ENCODE peak calls at places on chromosomes 16 and 17, in six cellular contexts. One of them, this sample, is unnamed.

GRCh38 chr16:26456074-26456473 is 610.7 kb upstream of the C16orf82 start:
- DNase-seq in H1: no peak
- DNase-seq in GM12878: no peak
- DNase-seq in K562: no peak
- DNase-seq in SK-N-SH: no peak
- DNase-seq in HepG2: no peak
- DNase-seq in this sample: no peak

GRCh38 chr17:75749545-75750389 is 15.2 kb downstream of the GALK1 start:
- DNase-seq in HepG2: peak; percentile 67
- DNase-seq in SK-N-SH: peak; percentile 94
- DNase-seq in H1: peak; percentile 98
- DNase-seq in GM12878: no peak
- DNase-seq in K562: peak; percentile 85
- DNase-seq in this sample: no peak

GRCh38 chr16:85381738-85382592 is 231.2 kb upstream of the GSE1 start:
- DNase-seq in GM12878: no peak
- DNase-seq in H1: no peak
- DNase-seq in HepG2: no peak
- DNase-seq in SK-N-SH: peak; percentile 87
- DNase-seq in K562: peak; percentile 98
- DNase-seq in this sample: no peak

GRCh38 chr17:58786586-58787295 is 31.1 kb downstream of the PPM1E start:
- DNase-seq in SK-N-SH: peak; percentile 21
- DNase-seq in HepG2: no peak
- DNase-seq in K562: peak; percentile 8
- DNase-seq in GM12878: no peak
- DNase-seq in H1: no peak
- DNase-seq in this sample: no peak

GRCh38 chr17:42275527-42276358 is 448 bp downstream of the STAT5B start:
- DNase-seq in HepG2: no peak
- DNase-seq in K562: peak; percentile 47
- DNase-seq in SK-N-SH: peak; percentile 65
- DNase-seq in H1: peak; percentile 63
- DNase-seq in GM12878: no peak
- DNase-seq in this sample: no peak

GRCh38 chr17:9195961-9196668 is 174.8 kb downstream of the NTN1 start:
- DNase-seq in SK-N-SH: no peak
- DNase-seq in K562: no peak
- DNase-seq in H1: no peak
- DNase-seq in HepG2: no peak
- DNase-seq in GM12878: no peak
- DNase-seq in this sample: no peak

GRCh38 chr17:57900991-57901743 is 51.3 kb upstream of the MRPS23 start:
- DNase-seq in K562: no peak
- DNase-seq in SK-N-SH: no peak
- DNase-seq in GM12878: no peak
- DNase-seq in HepG2: no peak
- DNase-seq in H1: no peak
- DNase-seq in this sample: no peak

GRCh38 chr16:66250686-66251405 is 115.6 kb upstream of the CDH5 start:
- DNase-seq in H1: no peak
- DNase-seq in HepG2: no peak
- DNase-seq in GM12878: no peak
- DNase-seq in SK-N-SH: peak; percentile 63
- DNase-seq in K562: no peak
- DNase-seq in this sample: no peak

GRCh38 chr17:81420769-81421462 is 25.7 kb downstream of the BAHCC1 start:
- DNase-seq in H1: no peak
- DNase-seq in HepG2: no peak
- DNase-seq in GM12878: no peak
- DNase-seq in K562: no peak
- DNase-seq in SK-N-SH: no peak
- DNase-seq in this sample: no peak

GRCh38 chr17:81291662-81292061 is 3.4 kb downstream of the SLC38A10 start:
- DNase-seq in H1: peak; percentile 81
- DNase-seq in GM12878: no peak
- DNase-seq in HepG2: peak; percentile 53
- DNase-seq in K562: peak; percentile 79
- DNase-seq in SK-N-SH: peak; percentile 94
- DNase-seq in this sample: no peak

GRCh38 chr17:72030067-72030899 is 90.5 kb upstream of the SOX9 start:
- DNase-seq in K562: no peak
- DNase-seq in SK-N-SH: no peak
- DNase-seq in GM12878: peak; percentile 71
- DNase-seq in HepG2: peak; percentile 16
- DNase-seq in H1: peak; percentile 75
- DNase-seq in this sample: no peak

GRCh38 chr16:14386115-14386514 is 243.9 kb downstream of the PARN start:
- DNase-seq in SK-N-SH: no peak
- DNase-seq in H1: no peak
- DNase-seq in K562: no peak
- DNase-seq in GM12878: no peak
- DNase-seq in HepG2: no peak
- DNase-seq in this sample: no peak

GRCh38 chr16:495127-495748 is 32.3 kb upstream of the CAPN15 start:
- DNase-seq in HepG2: peak; percentile 59
- DNase-seq in SK-N-SH: peak; percentile 69
- DNase-seq in H1: peak; percentile 80
- DNase-seq in GM12878: no peak
- DNase-seq in K562: peak; percentile 54
- DNase-seq in this sample: no peak

GRCh38 chr16:78179666-78180065 is 80.2 kb downstream of the WWOX start:
- DNase-seq in SK-N-SH: no peak
- DNase-seq in H1: no peak
- DNase-seq in HepG2: peak; percentile 39
- DNase-seq in GM12878: no peak
- DNase-seq in K562: no peak
- DNase-seq in this sample: no peak

GRCh38 chr16:83066881-83067280 is 440.1 kb downstream of the CDH13 start:
- DNase-seq in GM12878: no peak
- DNase-seq in SK-N-SH: no peak
- DNase-seq in HepG2: no peak
- DNase-seq in K562: no peak
- DNase-seq in H1: no peak
- DNase-seq in this sample: no peak

GRCh38 chr16:9134739-9135138 is 43.3 kb downstream of the HAPSTR1 start:
- DNase-seq in SK-N-SH: peak; percentile 82
- DNase-seq in K562: no peak
- DNase-seq in GM12878: no peak
- DNase-seq in HepG2: peak; percentile 79
- DNase-seq in H1: peak; percentile 79
- DNase-seq in this sample: no peak

GRCh38 chr17:15298176-15298575 is 33.0 kb upstream of the PMP22 start:
- DNase-seq in K562: no peak
- DNase-seq in HepG2: no peak
- DNase-seq in SK-N-SH: no peak
- DNase-seq in GM12878: no peak
- DNase-seq in H1: no peak
- DNase-seq in this sample: no peak

GRCh38 chr16:55439101-55439690 is 39.8 kb upstream of the MMP2 start:
- DNase-seq in K562: no peak
- DNase-seq in SK-N-SH: no peak
- DNase-seq in H1: no peak
- DNase-seq in HepG2: no peak
- DNase-seq in GM12878: no peak
- DNase-seq in this sample: peak; percentile 80

GRCh38 chr16:79658301-79659001 is 57.9 kb upstream of the MAF start:
- DNase-seq in HepG2: peak; percentile 22
- DNase-seq in GM12878: no peak
- DNase-seq in K562: no peak
- DNase-seq in H1: no peak
- DNase-seq in SK-N-SH: no peak
- DNase-seq in this sample: no peak

GRCh38 chr16:30558789-30559377 is 709 bp upstream of the ZNF764 start:
- DNase-seq in SK-N-SH: no peak
- DNase-seq in HepG2: no peak
- DNase-seq in H1: no peak
- DNase-seq in GM12878: no peak
- DNase-seq in K562: no peak
- DNase-seq in this sample: no peak

GRCh38 chr16:30561212-30561816 is 3.1 kb upstream of the ZNF764 start:
- DNase-seq in H1: peak; percentile 77
- DNase-seq in SK-N-SH: no peak
- DNase-seq in K562: no peak
- DNase-seq in HepG2: no peak
- DNase-seq in GM12878: no peak
- DNase-seq in this sample: no peak

GRCh38 chr16:30557950-30558788 is at the start of gene ZNF764:
- DNase-seq in SK-N-SH: peak; percentile 96
- DNase-seq in H1: peak; percentile 88
- DNase-seq in HepG2: peak; percentile 99
- DNase-seq in K562: peak; percentile 84
- DNase-seq in GM12878: peak; percentile 84
- DNase-seq in this sample: peak; percentile 94

GRCh38 chr16:30557397-30557949 is 701 bp downstream of the ZNF764 start:
- DNase-seq in H1: no peak
- DNase-seq in K562: no peak
- DNase-seq in HepG2: no peak
- DNase-seq in GM12878: no peak
- DNase-seq in SK-N-SH: peak; percentile 42
- DNase-seq in this sample: peak; percentile 17

GRCh38 chr16:30559690-30560089 is 1.5 kb upstream of the ZNF764 start:
- DNase-seq in K562: no peak
- DNase-seq in SK-N-SH: no peak
- DNase-seq in HepG2: no peak
- DNase-seq in H1: no peak
- DNase-seq in GM12878: no peak
- DNase-seq in this sample: no peak
- H3K27ac ChIP-seq in K562: no peak overlapping the region
- H3K27ac ChIP-seq in SK-N-SH: no peak overlapping the region
- H3K27ac ChIP-seq in HepG2: no peak overlapping the region
- H3K27ac ChIP-seq in H1: no peak overlapping the region
- H3K27ac ChIP-seq in GM12878: no peak overlapping the region
- H3K27ac ChIP-seq in this sample: no peak overlapping the region

DNA sequence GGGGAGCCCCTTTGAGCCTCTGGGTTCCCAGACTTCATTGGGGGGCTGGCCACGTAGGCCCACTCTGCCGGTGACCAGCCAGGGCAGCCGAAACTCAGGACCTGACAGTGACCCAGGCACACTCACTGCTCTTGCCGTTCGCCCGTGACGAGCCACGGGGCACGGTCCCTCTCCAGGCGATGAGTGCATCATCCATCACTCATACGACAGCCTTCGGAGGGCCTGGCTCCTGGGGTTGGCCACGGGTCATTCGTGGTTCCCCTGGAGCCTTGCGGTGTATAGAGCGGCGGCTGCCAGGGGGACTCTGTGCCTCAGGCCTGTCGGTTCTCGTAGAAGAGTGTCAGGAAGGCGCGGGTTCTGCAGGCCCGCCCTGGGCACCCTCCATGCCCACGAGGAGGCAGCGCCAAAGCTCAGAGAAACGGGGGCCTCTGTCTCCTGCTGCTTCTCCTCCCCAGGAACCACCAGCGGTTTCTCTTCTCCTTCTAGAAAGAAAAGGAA is 11.2 kb upstream of the NUDT16L1 start:
- DNase-seq in GM12878: no peak
- DNase-seq in H1: no peak
- DNase-seq in K562: no peak
- DNase-seq in SK-N-SH: no peak
- DNase-seq in HepG2: no peak
- DNase-seq in this sample: no peak
- TF ChIP-seq GABPA in GM12878: no peak
- TF ChIP-seq GABPA in H1: no peak
- TF ChIP-seq GABPA in K562: no peak
- TF ChIP-seq GABPA in SK-N-SH: no peak
- TF ChIP-seq GABPA in HepG2: no peak
- TF ChIP-seq GABPA in this sample: no peak

GRCh38 chr16:58462997-58463891 is 36.7 kb upstream of the NDRG4 start:
- DNase-seq in K562: peak; percentile 62
- DNase-seq in SK-N-SH: peak; percentile 85
- DNase-seq in H1: peak; percentile 70
- DNase-seq in GM12878: no peak
- DNase-seq in HepG2: no peak
- DNase-seq in this sample: no peak

GRCh38 chr16:58461640-58462039 is 38.3 kb upstream of the NDRG4 start:
- DNase-seq in HepG2: peak; percentile 33
- DNase-seq in H1: no peak
- DNase-seq in SK-N-SH: no peak
- DNase-seq in GM12878: no peak
- DNase-seq in K562: no peak
- DNase-seq in this sample: no peak

GRCh38 chr16:58462499-58462996 is 37.4 kb upstream of the NDRG4 start:
- DNase-seq in H1: peak; percentile 52
- DNase-seq in HepG2: no peak
- DNase-seq in SK-N-SH: no peak
- DNase-seq in K562: no peak
- DNase-seq in GM12878: no peak
- DNase-seq in this sample: no peak

GRCh38 chr16:58461056-58461455 is 38.9 kb upstream of the NDRG4 start:
- DNase-seq in GM12878: no peak
- DNase-seq in K562: no peak
- DNase-seq in SK-N-SH: no peak
- DNase-seq in HepG2: no peak
- DNase-seq in H1: no peak
- DNase-seq in this sample: no peak

GRCh38 chr16:58462089-58462488 is 37.9 kb upstream of the NDRG4 start:
- DNase-seq in H1: no peak
- DNase-seq in SK-N-SH: no peak
- DNase-seq in HepG2: no peak
- DNase-seq in K562: no peak
- DNase-seq in GM12878: no peak
- DNase-seq in this sample: no peak
- H3K4me3 ChIP-seq in H1: no peak overlapping the region
- H3K4me3 ChIP-seq in SK-N-SH: no peak overlapping the region
- H3K4me3 ChIP-seq in HepG2: no peak overlapping the region
- H3K4me3 ChIP-seq in K562: no peak overlapping the region
- H3K4me3 ChIP-seq in GM12878: no peak overlapping the region
- H3K4me3 ChIP-seq in this sample: no peak overlapping the region

DNA sequence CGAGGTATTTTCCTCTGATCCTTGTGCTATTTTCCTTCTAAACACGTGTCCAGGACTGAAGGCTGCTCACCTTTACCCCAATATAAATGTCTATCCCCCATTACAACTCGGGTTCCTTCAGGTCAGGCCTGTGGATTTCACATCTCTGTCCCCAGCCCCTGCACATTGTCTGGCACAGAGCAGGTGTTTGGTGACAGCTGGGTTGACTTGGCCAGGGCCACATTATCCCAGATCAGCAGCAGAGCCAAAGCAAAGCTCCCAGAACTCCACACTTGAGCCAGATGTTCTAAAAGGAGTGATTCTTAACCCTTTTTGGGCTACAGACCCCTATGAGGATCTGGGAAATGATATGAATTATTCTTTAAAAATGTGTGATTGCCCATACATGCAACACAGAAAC is 18.0 kb upstream of the SPATA32 start:
- DNase-seq in SK-N-SH: no peak
- DNase-seq in HepG2: no peak
- DNase-seq in K562: no peak
- DNase-seq in GM12878: no peak
- DNase-seq in H1: no peak
- DNase-seq in this sample: no peak
- H3K27ac ChIP-seq in SK-N-SH: no peak overlapping the region
- H3K27ac ChIP-seq in HepG2: no peak overlapping the region
- H3K27ac ChIP-seq in K562: no peak overlapping the region
- H3K27ac ChIP-seq in GM12878: no peak overlapping the region
- H3K27ac ChIP-seq in H1: no peak overlapping the region
- H3K27ac ChIP-seq in this sample: no peak overlapping the region